ENCODE peak calls at places on chromosomes 16 and 17, in seven cellular contexts. D, N, W, B, A, F and K are unnamed samples. For H3K9me3, the result is how much of the 10 kb centered on the place peaks cover.

GRCh38 chr16:4754865-4755264 is 12.1 kb downstream of the ZNF500 start:
- DNase-seq in D (no peak), N (no peak), W (no peak), B (no peak), A (no peak), F (no peak), K (no peak)

GRCh38 chr16:1792836-1793577 is 498 bp downstream of the IGFALS start:
- DNase-seq in D (no peak), N (no peak), W (no peak), B (no peak), A (no peak), F (no peak), K (peak)

GRCh38 chr17:59427996-59428395 is 96.5 kb downstream of the YPEL2 start:
- DNase-seq in D (no peak), N (no peak), W (no peak), B (no peak), A (peak), F (no peak), K (no peak)

GRCh38 chr17:44053130-44053872 is 13.2 kb downstream of the LSM12 start:
- DNase-seq in D (no peak), N (no peak), W (no peak), B (no peak), A (no peak), F (no peak), K (no peak)

GRCh38 chr16:82091225-82091624 is 56.2 kb downstream of the HSD17B2 start:
- DNase-seq in D (no peak), N (peak), W (no peak), B (no peak), A (peak), F (no peak), K (peak)

GRCh38 chr17:3027786-3028532 is 35.4 kb downstream of the OR1D5 start:
- DNase-seq in D (no peak), N (no peak), W (no peak), B (no peak), A (no peak), F (no peak), K (no peak)

GRCh38 chr17:66949501-66949900 is 15.0 kb upstream of the CACNG4 start:
- DNase-seq in D (no peak), N (peak), W (no peak), B (no peak), A (peak), F (no peak), K (no peak)

GRCh38 chr17:45016823-45017222 is 34.6 kb downstream of the DCAKD start:
- DNase-seq in D (peak), N (peak), W (no peak), B (no peak), A (peak), F (peak), K (no peak)

GRCh38 chr16:14003119-14003570 is 68.0 kb upstream of the MRTFB start:
- DNase-seq in D (peak), N (peak), W (peak), B (no peak), A (peak), F (peak), K (peak)

GRCh38 chr17:74280093-74280513 is 6.1 kb downstream of the DNAI2 start:
- DNase-seq in D (no peak), N (no peak), W (no peak), B (no peak), A (no peak), F (no peak), K (peak)

GRCh38 chr16:54504372-54504771 is 217.8 kb upstream of the IRX3 start:
- DNase-seq in D (no peak), N (no peak), W (no peak), B (no peak), A (no peak), F (no peak), K (no peak)

GRCh38 chr17:83189673-83190385 is 110.4 kb downstream of the METRNL start:
- DNase-seq in D (no peak), N (no peak), W (no peak), B (no peak), A (peak), F (no peak), K (peak)
- TF ChIP-seq EZH2phosphoT487 in D (no peak), N (no peak), W (no peak), B (no peak), A (no peak), F (no peak), K (no peak)

GRCh38 chr16:68272501-68273209 is 8.3 kb downstream of the SLC7A6 start:
- DNase-seq in D (no peak), N (no peak), W (no peak), B (no peak), A (no peak), F (peak), K (no peak)
- H3K9me3 ChIP-seq in D (under half), N (under half), W (under half), B (under half), A (under half), F (under half), K (under half)

GRCh38 chr17:7709031-7709430 is 4.0 kb downstream of the EFNB3 start:
- DNase-seq in D (no peak), N (no peak), W (no peak), B (no peak), A (no peak), F (no peak), K (no peak)

GRCh38 chr17:7705269-7706255 is 560 bp downstream of the EFNB3 start:
- DNase-seq in D (peak), N (no peak), W (peak), B (no peak), A (no peak), F (no peak), K (no peak)

GRCh38 chr17:7707858-7708750 is 3.1 kb downstream of the EFNB3 start:
- DNase-seq in D (no peak), N (no peak), W (no peak), B (no peak), A (no peak), F (no peak), K (no peak)

GRCh38 chr17:7706631-7707354 is 1.8 kb downstream of the EFNB3 start:
- DNase-seq in D (no peak), N (no peak), W (no peak), B (no peak), A (no peak), F (no peak), K (no peak)

GRCh38 chr17:7707446-7707845 is 2.4 kb downstream of the EFNB3 start:
- DNase-seq in D (peak), N (no peak), W (peak), B (no peak), A (no peak), F (no peak), K (no peak)
- TF ChIP-seq EZH2phosphoT487 in D (no peak), N (no peak), W (no peak), B (no peak), A (no peak), F (no peak), K (no peak)

DNA sequence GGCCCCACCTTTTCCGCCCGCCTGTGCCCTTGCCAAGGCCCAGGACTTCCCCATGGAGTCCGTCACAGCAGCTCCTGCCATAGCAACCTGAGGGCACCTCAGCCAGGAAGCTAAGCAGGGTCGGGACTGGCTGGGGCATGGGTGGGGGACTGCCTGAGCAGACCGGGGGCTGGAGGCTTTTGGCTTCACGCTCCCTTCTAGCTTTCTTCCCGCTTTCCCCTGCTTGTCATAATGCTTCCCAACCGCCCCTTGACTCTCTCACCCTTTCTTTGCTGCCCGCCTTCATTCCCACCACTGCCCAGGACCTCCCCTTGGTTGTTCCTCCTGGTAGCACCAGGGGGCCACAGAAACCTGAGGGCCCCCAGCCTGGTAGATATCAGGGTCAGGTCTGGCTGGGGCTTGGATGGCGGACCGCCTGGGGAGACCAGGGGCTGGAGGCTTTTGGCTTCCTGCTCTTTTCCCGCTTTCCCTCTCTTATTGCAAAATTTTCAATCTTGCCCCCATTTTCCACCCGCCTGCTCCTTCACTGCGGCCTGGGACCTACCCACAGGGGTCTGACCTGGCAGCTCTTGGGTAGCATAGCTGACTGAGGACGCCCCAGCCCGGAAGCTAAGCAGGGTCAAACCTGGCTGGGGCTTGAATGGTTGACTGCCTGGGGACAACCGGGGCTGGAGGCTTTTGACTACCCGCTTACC is 2287.7 kb downstream of the TP53TG3F start:
- DNase-seq in D (no peak), N (no peak), W (no peak), B (no peak), A (no peak), F (no peak), K (no peak)
- H3K9me3 ChIP-seq in D (under half), N (under half), W (under half), B (under half), A (under half), F (under half), K (under half)